ENCODE peak calls at places on chromosomes 6 and 20, in nine cellular contexts. Z, I, X, R, E, Y, D, V and S are unnamed samples.

GRCh38 chr20:39298116-39298515 is 336.0 kb downstream of the DHX35 start:
- DNase-seq in Z (no peak), I (no peak), X (no peak), R (no peak), E (no peak), Y (no peak), D (no peak), V (no peak), S (no peak)

GRCh38 chr20:982754-983153 is 19.4 kb downstream of the RSPO4 start:
- DNase-seq in Z (no peak), I (no peak), X (no peak), R (no peak), E (no peak), Y (no peak), D (no peak), V (no peak), S (no peak)

GRCh38 chr20:47785900-47786762 is 850 bp upstream of the SULF2 start:
- DNase-seq in Z (peak; percentile 64), I (peak; percentile 84), X (peak; percentile 72), R (peak; percentile 57), E (peak; percentile 72), Y (peak; percentile 36), D (peak; percentile 91), V (no peak), S (peak; percentile 87)

GRCh38 chr20:1369970-1370369 is 22.9 kb downstream of the FKBP1A start:
- DNase-seq in Z (no peak), I (no peak), X (no peak), R (no peak), E (no peak), Y (no peak), D (no peak), V (no peak), S (no peak)

GRCh38 chr6:36118550-36119107 is 11.7 kb upstream of the MAPK13 start:
- DNase-seq in Z (no peak), I (no peak), X (peak; percentile 42), R (no peak), E (no peak), Y (no peak), D (no peak), V (no peak), S (peak; percentile 55)

GRCh38 chr20:57651977-57652864 is 32.0 kb upstream of the ZBP1 start:
- DNase-seq in Z (peak; percentile 4), I (no peak), X (no peak), R (no peak), E (peak; percentile 27), Y (no peak), D (peak; percentile 7), V (no peak), S (no peak)

GRCh38 chr6:56652994-56653393 is 10.3 kb upstream of the DST start:
- DNase-seq in Z (no peak), I (peak; percentile 50), X (peak; percentile 69), R (no peak), E (no peak), Y (no peak), D (peak; percentile 31), V (no peak), S (no peak)

GRCh38 chr20:145877-146276 is 3.5 kb downstream of the DEFB126 start:
- DNase-seq in Z (no peak), I (no peak), X (no peak), R (no peak), E (no peak), Y (no peak), D (no peak), V (no peak), S (no peak)

GRCh38 chr6:170129691-170130171 is 161.1 kb downstream of the DLL1 start:
- DNase-seq in Z (no peak), I (peak; percentile 20), X (peak; percentile 11), R (peak; percentile 5), E (peak; percentile 89), Y (no peak), D (no peak), V (no peak), S (no peak)

GRCh38 chr6:17908831-17909230 is 78.6 kb downstream of the KIF13A start:
- DNase-seq in Z (no peak), I (no peak), X (no peak), R (no peak), E (no peak), Y (no peak), D (no peak), V (no peak), S (no peak)